ENCODE peak calls at places on chromosomes 2 and 18, in nine cellular contexts. One of them, this sample, is unnamed.

GRCh38 chr2:235964787-235965390 is 203.3 kb downstream of the GBX2 start:
- DNase-seq in right lobe of liver: no peak
- DNase-seq in psoas muscle: no peak
- DNase-seq in tibial artery: no peak
- DNase-seq in MCF 10A: no peak
- DNase-seq in esophagus muscularis mucosa: no peak
- DNase-seq in fibroblast of mammary gland: no peak
- DNase-seq in stomach: no peak
- DNase-seq in choroid plexus epithelial cell: no peak
- DNase-seq in this sample: no peak

GRCh38 chr2:55743583-55743982 is 49.9 kb upstream of the PNPT1 start:
- DNase-seq in right lobe of liver: no peak
- DNase-seq in psoas muscle: no peak
- DNase-seq in tibial artery: no peak
- DNase-seq in MCF 10A: peak
- DNase-seq in esophagus muscularis mucosa: no peak
- DNase-seq in fibroblast of mammary gland: peak
- DNase-seq in stomach: no peak
- DNase-seq in choroid plexus epithelial cell: peak
- DNase-seq in this sample: peak

GRCh38 chr2:86788172-86788571 is 2.5 kb downstream of the CD8A start:
- DNase-seq in right lobe of liver: no peak
- DNase-seq in psoas muscle: no peak
- DNase-seq in tibial artery: no peak
- DNase-seq in MCF 10A: no peak
- DNase-seq in esophagus muscularis mucosa: peak
- DNase-seq in fibroblast of mammary gland: no peak
- DNase-seq in stomach: peak
- DNase-seq in choroid plexus epithelial cell: no peak
- DNase-seq in this sample: no peak

GRCh38 chr2:53473762-53474161 is 293.8 kb upstream of the CHAC2 start:
- DNase-seq in right lobe of liver: no peak
- DNase-seq in psoas muscle: no peak
- DNase-seq in tibial artery: no peak
- DNase-seq in MCF 10A: no peak
- DNase-seq in esophagus muscularis mucosa: no peak
- DNase-seq in fibroblast of mammary gland: peak
- DNase-seq in stomach: no peak
- DNase-seq in choroid plexus epithelial cell: no peak
- DNase-seq in this sample: no peak

GRCh38 chr18:75226301-75226955 is 15.8 kb downstream of the TSHZ1 start:
- DNase-seq in right lobe of liver: no peak
- DNase-seq in psoas muscle: no peak
- DNase-seq in tibial artery: no peak
- DNase-seq in MCF 10A: no peak
- DNase-seq in esophagus muscularis mucosa: no peak
- DNase-seq in fibroblast of mammary gland: no peak
- DNase-seq in stomach: no peak
- DNase-seq in choroid plexus epithelial cell: peak
- DNase-seq in this sample: no peak

GRCh38 chr2:7014201-7014640 is 97.0 kb downstream of the RNF144A start:
- DNase-seq in right lobe of liver: no peak
- DNase-seq in psoas muscle: no peak
- DNase-seq in tibial artery: no peak
- DNase-seq in MCF 10A: peak
- DNase-seq in esophagus muscularis mucosa: no peak
- DNase-seq in fibroblast of mammary gland: peak
- DNase-seq in stomach: no peak
- DNase-seq in choroid plexus epithelial cell: peak
- DNase-seq in this sample: no peak

GRCh38 chr2:41510108-41510507 is 537.7 kb upstream of the PKDCC start:
- DNase-seq in right lobe of liver: no peak
- DNase-seq in psoas muscle: no peak
- DNase-seq in tibial artery: no peak
- DNase-seq in MCF 10A: no peak
- DNase-seq in esophagus muscularis mucosa: no peak
- DNase-seq in fibroblast of mammary gland: no peak
- DNase-seq in stomach: no peak
- DNase-seq in choroid plexus epithelial cell: no peak
- DNase-seq in this sample: no peak

GRCh38 chr18:21191596-21192307 is 50.3 kb upstream of the GREB1L start:
- DNase-seq in right lobe of liver: peak
- DNase-seq in psoas muscle: peak
- DNase-seq in tibial artery: peak
- DNase-seq in MCF 10A: peak
- DNase-seq in esophagus muscularis mucosa: no peak
- DNase-seq in fibroblast of mammary gland: peak
- DNase-seq in stomach: peak
- DNase-seq in choroid plexus epithelial cell: peak
- DNase-seq in this sample: peak

GRCh38 chr18:56083889-56084288 is 495.9 kb upstream of the TCF4 start:
- DNase-seq in right lobe of liver: no peak
- DNase-seq in psoas muscle: no peak
- DNase-seq in tibial artery: no peak
- DNase-seq in MCF 10A: no peak
- DNase-seq in esophagus muscularis mucosa: no peak
- DNase-seq in fibroblast of mammary gland: no peak
- DNase-seq in stomach: no peak
- DNase-seq in choroid plexus epithelial cell: no peak
- DNase-seq in this sample: no peak

GRCh38 chr2:11459816-11460215 is 6.1 kb downstream of the E2F6 start:
- DNase-seq in right lobe of liver: no peak
- DNase-seq in psoas muscle: no peak
- DNase-seq in tibial artery: no peak
- DNase-seq in MCF 10A: no peak
- DNase-seq in esophagus muscularis mucosa: no peak
- DNase-seq in fibroblast of mammary gland: no peak
- DNase-seq in stomach: no peak
- DNase-seq in choroid plexus epithelial cell: peak
- DNase-seq in this sample: no peak

GRCh38 chr2:42567389-42567788 is 1.0 kb upstream of the MTA3 start:
- DNase-seq in right lobe of liver: no peak
- DNase-seq in psoas muscle: no peak
- DNase-seq in tibial artery: no peak
- DNase-seq in MCF 10A: no peak
- DNase-seq in esophagus muscularis mucosa: no peak
- DNase-seq in fibroblast of mammary gland: peak
- DNase-seq in stomach: no peak
- DNase-seq in choroid plexus epithelial cell: peak
- DNase-seq in this sample: no peak

GRCh38 chr2:230912046-230912445 is 13.0 kb downstream of the GPR55 start:
- DNase-seq in right lobe of liver: no peak
- DNase-seq in psoas muscle: no peak
- DNase-seq in tibial artery: peak
- DNase-seq in MCF 10A: no peak
- DNase-seq in esophagus muscularis mucosa: no peak
- DNase-seq in fibroblast of mammary gland: no peak
- DNase-seq in stomach: no peak
- DNase-seq in choroid plexus epithelial cell: no peak
- DNase-seq in this sample: no peak

GRCh38 chr2:131032393-131032836 is 60.8 kb downstream of the FAM168B start:
- DNase-seq in right lobe of liver: no peak
- DNase-seq in psoas muscle: no peak
- DNase-seq in tibial artery: no peak
- DNase-seq in MCF 10A: no peak
- DNase-seq in esophagus muscularis mucosa: no peak
- DNase-seq in fibroblast of mammary gland: no peak
- DNase-seq in stomach: no peak
- DNase-seq in choroid plexus epithelial cell: no peak
- DNase-seq in this sample: no peak

GRCh38 chr18:7626922-7627440 is 59.9 kb downstream of the PTPRM start:
- DNase-seq in right lobe of liver: no peak
- DNase-seq in psoas muscle: no peak
- DNase-seq in tibial artery: no peak
- DNase-seq in MCF 10A: peak
- DNase-seq in esophagus muscularis mucosa: peak
- DNase-seq in fibroblast of mammary gland: peak
- DNase-seq in stomach: no peak
- DNase-seq in choroid plexus epithelial cell: peak
- DNase-seq in this sample: peak
- TF ChIP-seq CTCF in right lobe of liver: no peak
- TF ChIP-seq CTCF in psoas muscle: no peak
- TF ChIP-seq CTCF in tibial artery: no peak
- TF ChIP-seq CTCF in MCF 10A: no peak
- TF ChIP-seq CTCF in esophagus muscularis mucosa: no peak
- TF ChIP-seq CTCF in fibroblast of mammary gland: peak
- TF ChIP-seq CTCF in stomach: no peak
- TF ChIP-seq CTCF in choroid plexus epithelial cell: peak
- TF ChIP-seq CTCF in this sample: peak

DNA sequence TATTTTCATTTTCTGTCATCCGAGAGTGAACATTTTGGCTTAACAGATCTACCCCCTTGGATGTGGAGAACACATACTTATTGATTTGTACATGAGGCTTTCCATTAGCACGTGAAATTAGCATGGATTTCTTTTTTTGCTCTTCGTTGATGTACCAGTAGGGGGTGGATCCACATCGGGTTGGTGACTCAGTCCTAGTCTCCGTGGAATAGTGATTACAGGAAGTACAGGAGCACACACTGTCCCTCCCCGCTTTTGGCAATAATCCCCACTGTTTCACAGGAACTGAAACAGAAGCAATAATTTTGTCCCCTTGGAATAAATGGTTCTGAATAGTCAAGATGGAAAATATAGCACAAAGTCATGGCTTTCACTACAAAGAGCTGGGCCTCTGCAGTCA is 229.0 kb downstream of the GALR1 start:
- DNase-seq in right lobe of liver: no peak
- DNase-seq in psoas muscle: peak
- DNase-seq in tibial artery: no peak
- DNase-seq in MCF 10A: peak
- DNase-seq in esophagus muscularis mucosa: no peak
- DNase-seq in fibroblast of mammary gland: peak
- DNase-seq in stomach: no peak
- DNase-seq in choroid plexus epithelial cell: peak
- DNase-seq in this sample: no peak
- TF ChIP-seq CTCF in right lobe of liver: peak
- TF ChIP-seq CTCF in psoas muscle: no peak
- TF ChIP-seq CTCF in tibial artery: no peak
- TF ChIP-seq CTCF in MCF 10A: peak
- TF ChIP-seq CTCF in esophagus muscularis mucosa: no peak
- TF ChIP-seq CTCF in fibroblast of mammary gland: peak
- TF ChIP-seq CTCF in stomach: no peak
- TF ChIP-seq CTCF in choroid plexus epithelial cell: peak
- TF ChIP-seq CTCF in this sample: no peak

DNA sequence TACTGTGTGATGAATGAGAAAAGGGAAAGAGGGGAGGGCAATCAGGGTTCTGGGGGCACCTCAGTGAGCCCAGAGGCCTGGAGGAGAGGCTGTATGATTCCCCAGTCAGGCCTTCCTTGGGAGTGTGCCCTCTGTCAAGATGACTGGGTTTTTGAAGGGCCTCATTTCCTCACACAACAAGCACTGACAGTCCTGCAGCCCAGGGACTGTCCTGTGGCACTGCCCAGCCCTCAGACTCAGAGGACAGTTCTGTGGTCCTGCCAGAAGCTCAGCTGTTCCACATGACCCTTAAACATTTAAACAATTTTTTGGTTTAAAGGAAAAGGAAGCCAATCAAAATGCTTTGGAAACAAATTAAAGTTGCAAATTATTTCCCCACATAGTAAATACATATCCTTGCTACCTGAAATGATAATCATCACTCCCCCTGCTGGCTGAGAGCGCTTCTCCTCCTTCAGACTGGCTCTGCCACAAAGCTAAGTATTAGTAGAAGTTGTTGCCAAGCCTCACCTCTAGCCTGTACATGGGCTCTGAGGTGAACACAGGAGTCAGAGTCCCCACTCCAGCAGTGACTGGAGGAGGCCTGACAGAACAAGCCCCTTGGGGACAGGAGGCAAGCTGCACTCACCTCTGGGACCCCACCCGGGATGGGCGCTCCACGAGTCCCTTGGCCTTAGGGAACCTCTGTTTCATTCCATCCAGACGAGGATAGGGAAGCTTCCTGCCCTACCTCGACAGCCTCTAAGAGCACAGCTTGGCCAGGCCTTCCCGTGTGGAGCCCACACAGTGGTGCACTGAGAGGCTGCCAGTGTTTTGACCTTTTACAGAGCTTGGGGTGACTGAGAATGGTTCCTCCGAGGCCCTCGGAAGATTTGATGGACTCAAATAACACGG is 91.2 kb upstream of the SMAD7 start:
- DNase-seq in right lobe of liver: no peak
- DNase-seq in psoas muscle: peak
- DNase-seq in tibial artery: peak
- DNase-seq in MCF 10A: peak
- DNase-seq in esophagus muscularis mucosa: no peak
- DNase-seq in fibroblast of mammary gland: peak
- DNase-seq in stomach: peak
- DNase-seq in choroid plexus epithelial cell: peak
- DNase-seq in this sample: peak
- TF ChIP-seq CTCF in right lobe of liver: peak
- TF ChIP-seq CTCF in psoas muscle: peak
- TF ChIP-seq CTCF in tibial artery: peak
- TF ChIP-seq CTCF in MCF 10A: peak
- TF ChIP-seq CTCF in esophagus muscularis mucosa: peak
- TF ChIP-seq CTCF in fibroblast of mammary gland: peak
- TF ChIP-seq CTCF in stomach: no peak
- TF ChIP-seq CTCF in choroid plexus epithelial cell: peak
- TF ChIP-seq CTCF in this sample: peak

GRCh38 chr2:197613509-197613987 is 61.8 kb downstream of the RFTN2 start:
- DNase-seq in right lobe of liver: no peak
- DNase-seq in psoas muscle: no peak
- DNase-seq in tibial artery: no peak
- DNase-seq in MCF 10A: peak
- DNase-seq in esophagus muscularis mucosa: no peak
- DNase-seq in fibroblast of mammary gland: peak
- DNase-seq in stomach: no peak
- DNase-seq in choroid plexus epithelial cell: peak
- DNase-seq in this sample: peak

GRCh38 chr2:197620113-197620512 is 55.3 kb downstream of the RFTN2 start:
- DNase-seq in right lobe of liver: no peak
- DNase-seq in psoas muscle: no peak
- DNase-seq in tibial artery: no peak
- DNase-seq in MCF 10A: no peak
- DNase-seq in esophagus muscularis mucosa: no peak
- DNase-seq in fibroblast of mammary gland: no peak
- DNase-seq in stomach: no peak
- DNase-seq in choroid plexus epithelial cell: no peak
- DNase-seq in this sample: no peak

GRCh38 chr2:197614532-197614931 is 60.9 kb downstream of the RFTN2 start:
- DNase-seq in right lobe of liver: no peak
- DNase-seq in psoas muscle: no peak
- DNase-seq in tibial artery: no peak
- DNase-seq in MCF 10A: no peak
- DNase-seq in esophagus muscularis mucosa: no peak
- DNase-seq in fibroblast of mammary gland: no peak
- DNase-seq in stomach: no peak
- DNase-seq in choroid plexus epithelial cell: no peak
- DNase-seq in this sample: peak

DNA sequence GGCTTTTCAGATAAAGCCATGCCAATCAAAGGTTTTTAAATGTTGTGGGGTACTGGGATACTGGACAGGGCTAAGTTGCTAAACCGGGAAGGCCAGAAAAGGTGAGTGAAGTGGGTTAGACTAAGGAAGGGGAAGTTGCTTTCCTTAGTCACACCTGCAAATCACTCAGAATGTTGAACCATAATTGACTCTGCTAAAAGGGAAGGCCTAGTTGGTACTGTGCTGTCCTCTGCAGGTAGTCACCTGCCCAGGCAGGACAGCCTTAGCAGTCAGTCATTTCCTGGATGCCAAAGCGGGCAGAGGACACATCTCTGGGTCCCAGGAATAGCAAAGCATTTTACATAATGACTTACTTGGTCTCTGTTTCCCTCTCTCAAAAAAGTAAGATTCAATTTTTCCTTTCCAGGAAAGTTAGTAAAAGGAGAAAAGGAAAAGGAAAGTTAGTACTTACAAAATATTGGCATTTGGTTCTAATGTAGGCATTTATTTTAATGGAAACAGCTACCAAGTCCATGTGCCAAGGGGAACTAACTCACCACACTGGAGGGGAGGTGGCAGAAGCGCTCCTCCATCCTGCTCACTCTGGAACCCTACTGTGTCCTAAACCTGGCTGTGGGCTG is 60.2 kb downstream of the RFTN2 start:
- DNase-seq in right lobe of liver: no peak
- DNase-seq in psoas muscle: no peak
- DNase-seq in tibial artery: no peak
- DNase-seq in MCF 10A: peak
- DNase-seq in esophagus muscularis mucosa: no peak
- DNase-seq in fibroblast of mammary gland: no peak
- DNase-seq in stomach: no peak
- DNase-seq in choroid plexus epithelial cell: no peak
- DNase-seq in this sample: peak
- TF ChIP-seq CTCF in right lobe of liver: peak
- TF ChIP-seq CTCF in psoas muscle: no peak
- TF ChIP-seq CTCF in tibial artery: no peak
- TF ChIP-seq CTCF in MCF 10A: peak
- TF ChIP-seq CTCF in esophagus muscularis mucosa: no peak
- TF ChIP-seq CTCF in fibroblast of mammary gland: no peak
- TF ChIP-seq CTCF in stomach: no peak
- TF ChIP-seq CTCF in choroid plexus epithelial cell: no peak
- TF ChIP-seq CTCF in this sample: peak